ENCODE peak calls at places on chromosome 16, in seven cellular contexts. One of them, this sample, is unnamed. For H3K4me1 and H3K27me3, the result is how much of the 10 kb centered on the place peaks cover.

GRCh38 chr16:77443834-77444460 is 9.1 kb upstream of the ADAMTS18 start:
- DNase-seq in cardiac muscle cell: no peak
- DNase-seq in mammary epithelial cell: no peak
- DNase-seq in upper lobe of right lung: no peak
- DNase-seq in osteoblast: no peak
- DNase-seq in adrenal gland: no peak
- DNase-seq in Peyer's patch: no peak
- DNase-seq in this sample: no peak

GRCh38 chr16:10990378-10990777 is 46.0 kb downstream of the CLEC16A start:
- DNase-seq in cardiac muscle cell: no peak
- DNase-seq in mammary epithelial cell: no peak
- DNase-seq in upper lobe of right lung: no peak
- DNase-seq in osteoblast: no peak
- DNase-seq in adrenal gland: no peak
- DNase-seq in Peyer's patch: no peak
- DNase-seq in this sample: no peak

GRCh38 chr16:50532576-50532975 is 15.6 kb upstream of the NKD1 start:
- DNase-seq in cardiac muscle cell: no peak
- DNase-seq in mammary epithelial cell: no peak
- DNase-seq in upper lobe of right lung: no peak
- DNase-seq in osteoblast: no peak
- DNase-seq in adrenal gland: peak
- DNase-seq in Peyer's patch: no peak
- DNase-seq in this sample: no peak

GRCh38 chr16:72876221-72876620 is 171.7 kb downstream of the ZFHX3 start:
- DNase-seq in cardiac muscle cell: peak
- DNase-seq in mammary epithelial cell: no peak
- DNase-seq in upper lobe of right lung: peak
- DNase-seq in osteoblast: peak
- DNase-seq in adrenal gland: peak
- DNase-seq in Peyer's patch: no peak
- DNase-seq in this sample: no peak

GRCh38 chr16:81509404-81509803 is 64.8 kb downstream of the CMIP start:
- DNase-seq in cardiac muscle cell: no peak
- DNase-seq in mammary epithelial cell: no peak
- DNase-seq in upper lobe of right lung: no peak
- DNase-seq in osteoblast: no peak
- DNase-seq in adrenal gland: no peak
- DNase-seq in Peyer's patch: no peak
- DNase-seq in this sample: no peak

GRCh38 chr16:73172621-73173312 is 124.8 kb upstream of the ZFHX3 start:
- DNase-seq in cardiac muscle cell: peak
- DNase-seq in mammary epithelial cell: peak
- DNase-seq in upper lobe of right lung: peak
- DNase-seq in osteoblast: peak
- DNase-seq in adrenal gland: peak
- DNase-seq in Peyer's patch: no peak
- DNase-seq in this sample: no peak

GRCh38 chr16:9625122-9625521 is 533.7 kb downstream of the HAPSTR1 start:
- DNase-seq in cardiac muscle cell: no peak
- DNase-seq in mammary epithelial cell: no peak
- DNase-seq in upper lobe of right lung: no peak
- DNase-seq in osteoblast: no peak
- DNase-seq in adrenal gland: no peak
- DNase-seq in Peyer's patch: no peak
- DNase-seq in this sample: no peak

GRCh38 chr16:4487955-4488481 is 11.8 kb downstream of the HMOX2 start:
- DNase-seq in cardiac muscle cell: peak
- DNase-seq in mammary epithelial cell: peak
- DNase-seq in upper lobe of right lung: no peak
- DNase-seq in osteoblast: no peak
- DNase-seq in adrenal gland: no peak
- DNase-seq in Peyer's patch: no peak
- DNase-seq in this sample: no peak

GRCh38 chr16:28064150-28064549 is 636 bp upstream of the GSG1L start:
- DNase-seq in cardiac muscle cell: no peak
- DNase-seq in mammary epithelial cell: no peak
- DNase-seq in upper lobe of right lung: no peak
- DNase-seq in osteoblast: peak
- DNase-seq in adrenal gland: no peak
- DNase-seq in Peyer's patch: no peak
- DNase-seq in this sample: no peak

GRCh38 chr16:30183236-30183960 is at the start of gene CORO1A:
- DNase-seq in cardiac muscle cell: peak
- DNase-seq in mammary epithelial cell: peak
- DNase-seq in upper lobe of right lung: peak
- DNase-seq in osteoblast: peak
- DNase-seq in adrenal gland: peak
- DNase-seq in Peyer's patch: peak
- DNase-seq in this sample: peak
- H3K27ac ChIP-seq in cardiac muscle cell: peak
- H3K27ac ChIP-seq in mammary epithelial cell: no peak
- H3K27ac ChIP-seq in upper lobe of right lung: peak
- H3K27ac ChIP-seq in osteoblast: no peak
- H3K27ac ChIP-seq in adrenal gland: peak
- H3K27ac ChIP-seq in Peyer's patch: peak
- H3K27ac ChIP-seq in this sample: peak

GRCh38 chr16:88927010-88927409 is 50.0 kb downstream of the CBFA2T3 start:
- DNase-seq in cardiac muscle cell: no peak
- DNase-seq in mammary epithelial cell: no peak
- DNase-seq in upper lobe of right lung: no peak
- DNase-seq in osteoblast: no peak
- DNase-seq in adrenal gland: peak
- DNase-seq in Peyer's patch: no peak
- DNase-seq in this sample: no peak

GRCh38 chr16:88924834-88925539 is 52.0 kb downstream of the CBFA2T3 start:
- DNase-seq in cardiac muscle cell: peak
- DNase-seq in mammary epithelial cell: peak
- DNase-seq in upper lobe of right lung: no peak
- DNase-seq in osteoblast: peak
- DNase-seq in adrenal gland: peak
- DNase-seq in Peyer's patch: peak
- DNase-seq in this sample: no peak

GRCh38 chr16:88926374-88926990 is 50.5 kb downstream of the CBFA2T3 start:
- DNase-seq in cardiac muscle cell: no peak
- DNase-seq in mammary epithelial cell: no peak
- DNase-seq in upper lobe of right lung: no peak
- DNase-seq in osteoblast: no peak
- DNase-seq in adrenal gland: peak
- DNase-seq in Peyer's patch: no peak
- DNase-seq in this sample: no peak

GRCh38 chr16:88923926-88924833 is 52.8 kb downstream of the CBFA2T3 start:
- DNase-seq in cardiac muscle cell: no peak
- DNase-seq in mammary epithelial cell: no peak
- DNase-seq in upper lobe of right lung: no peak
- DNase-seq in osteoblast: no peak
- DNase-seq in adrenal gland: peak
- DNase-seq in Peyer's patch: no peak
- DNase-seq in this sample: no peak

DNA sequence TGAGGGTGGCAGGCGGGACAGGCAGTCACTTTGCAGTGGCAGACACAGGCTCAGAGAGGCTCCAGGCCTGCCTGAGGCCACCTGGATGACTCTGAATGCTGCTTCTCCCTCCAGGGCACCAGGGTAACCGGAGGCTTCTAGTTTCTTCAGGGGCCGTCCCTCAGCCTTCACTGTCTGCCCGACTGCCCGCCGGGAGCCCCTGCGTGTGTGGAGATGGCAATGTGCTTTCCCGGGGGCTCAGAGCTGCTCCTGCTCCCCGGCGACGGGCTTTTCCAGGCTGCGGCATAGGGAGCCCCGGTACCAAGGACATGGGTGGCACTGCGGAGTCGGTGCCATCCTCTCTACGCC is 51.5 kb downstream of the CBFA2T3 start:
- DNase-seq in cardiac muscle cell: no peak
- DNase-seq in mammary epithelial cell: no peak
- DNase-seq in upper lobe of right lung: no peak
- DNase-seq in osteoblast: no peak
- DNase-seq in adrenal gland: no peak
- DNase-seq in Peyer's patch: no peak
- DNase-seq in this sample: no peak
- H3K4me1 ChIP-seq in cardiac muscle cell: under half
- H3K4me1 ChIP-seq in mammary epithelial cell: under half
- H3K4me1 ChIP-seq in upper lobe of right lung: under half
- H3K4me1 ChIP-seq in osteoblast: under half
- H3K4me1 ChIP-seq in adrenal gland: half or more
- H3K4me1 ChIP-seq in Peyer's patch: under half
- H3K4me1 ChIP-seq in this sample: under half

GRCh38 chr16:84303023-84303422 is 8.3 kb downstream of the WFDC1 start:
- DNase-seq in cardiac muscle cell: peak
- DNase-seq in mammary epithelial cell: no peak
- DNase-seq in upper lobe of right lung: no peak
- DNase-seq in osteoblast: no peak
- DNase-seq in adrenal gland: peak
- DNase-seq in Peyer's patch: no peak
- DNase-seq in this sample: no peak
- H3K27me3 ChIP-seq in cardiac muscle cell: under half
- H3K27me3 ChIP-seq in mammary epithelial cell: under half
- H3K27me3 ChIP-seq in upper lobe of right lung: under half
- H3K27me3 ChIP-seq in osteoblast: under half
- H3K27me3 ChIP-seq in adrenal gland: under half
- H3K27me3 ChIP-seq in Peyer's patch: under half
- H3K27me3 ChIP-seq in this sample: under half

DNA sequence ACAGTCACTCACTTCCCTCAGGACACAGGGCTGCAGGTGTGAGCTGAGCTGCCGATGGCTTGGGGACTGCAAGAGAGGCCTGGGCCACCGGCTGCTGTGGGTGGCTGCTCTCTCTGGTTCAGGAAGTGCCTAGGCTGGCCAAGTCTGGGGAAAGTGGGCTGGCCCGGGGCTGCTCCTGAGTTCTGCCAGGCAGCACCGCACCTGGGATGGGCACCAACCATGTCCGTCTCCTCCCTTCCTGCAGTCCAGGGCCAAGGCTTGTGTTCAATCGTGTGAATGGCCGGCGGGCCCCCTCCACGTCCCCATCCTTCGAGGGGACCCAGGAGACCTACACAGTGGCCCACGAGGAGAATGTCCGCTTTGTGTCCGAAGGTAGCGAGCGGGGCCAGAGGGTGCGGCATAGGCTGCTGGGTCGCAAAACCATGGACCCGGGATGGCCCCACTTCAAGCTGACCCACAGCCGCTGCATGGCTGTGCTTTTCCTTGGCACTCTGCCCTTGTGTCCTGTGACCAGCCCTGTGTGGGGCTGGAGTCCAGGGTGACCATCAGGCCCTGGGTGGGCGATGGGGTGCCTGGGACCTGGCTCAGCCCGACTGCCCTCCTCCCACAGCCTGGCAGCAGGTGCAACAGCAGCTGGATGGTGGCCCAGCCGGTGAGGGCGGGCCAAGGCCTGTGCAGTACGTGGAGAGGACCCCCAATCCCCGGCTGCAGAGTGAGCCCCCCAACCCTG is 1.8 kb upstream of the WDR90 start:
- DNase-seq in cardiac muscle cell: no peak
- DNase-seq in mammary epithelial cell: no peak
- DNase-seq in upper lobe of right lung: no peak
- DNase-seq in osteoblast: no peak
- DNase-seq in adrenal gland: no peak
- DNase-seq in Peyer's patch: no peak
- DNase-seq in this sample: no peak
- H3K27ac ChIP-seq in cardiac muscle cell: peak
- H3K27ac ChIP-seq in mammary epithelial cell: no peak
- H3K27ac ChIP-seq in upper lobe of right lung: no peak
- H3K27ac ChIP-seq in osteoblast: no peak
- H3K27ac ChIP-seq in adrenal gland: peak
- H3K27ac ChIP-seq in Peyer's patch: peak
- H3K27ac ChIP-seq in this sample: no peak

GRCh38 chr16:83980794-83981193 is 12.8 kb downstream of the NECAB2 start:
- DNase-seq in cardiac muscle cell: no peak
- DNase-seq in mammary epithelial cell: no peak
- DNase-seq in upper lobe of right lung: no peak
- DNase-seq in osteoblast: no peak
- DNase-seq in adrenal gland: no peak
- DNase-seq in Peyer's patch: no peak
- DNase-seq in this sample: no peak
- H3K4me1 ChIP-seq in cardiac muscle cell: under half
- H3K4me1 ChIP-seq in mammary epithelial cell: under half
- H3K4me1 ChIP-seq in upper lobe of right lung: under half
- H3K4me1 ChIP-seq in osteoblast: under half
- H3K4me1 ChIP-seq in adrenal gland: under half
- H3K4me1 ChIP-seq in Peyer's patch: under half
- H3K4me1 ChIP-seq in this sample: under half

GRCh38 chr16:1105888-1106620 is 10.0 kb upstream of the C1QTNF8 start:
- DNase-seq in cardiac muscle cell: peak
- DNase-seq in mammary epithelial cell: peak
- DNase-seq in upper lobe of right lung: peak
- DNase-seq in osteoblast: peak
- DNase-seq in adrenal gland: peak
- DNase-seq in Peyer's patch: peak
- DNase-seq in this sample: no peak
- H3K27me3 ChIP-seq in cardiac muscle cell: under half
- H3K27me3 ChIP-seq in mammary epithelial cell: under half
- H3K27me3 ChIP-seq in upper lobe of right lung: under half
- H3K27me3 ChIP-seq in osteoblast: under half
- H3K27me3 ChIP-seq in adrenal gland: under half
- H3K27me3 ChIP-seq in Peyer's patch: under half
- H3K27me3 ChIP-seq in this sample: under half

GRCh38 chr16:64356267-64356666 is 765.6 kb downstream of the CDH11 start:
- DNase-seq in cardiac muscle cell: peak
- DNase-seq in mammary epithelial cell: no peak
- DNase-seq in upper lobe of right lung: no peak
- DNase-seq in osteoblast: peak
- DNase-seq in adrenal gland: no peak
- DNase-seq in Peyer's patch: no peak
- DNase-seq in this sample: no peak
- H3K27ac ChIP-seq in cardiac muscle cell: no peak
- H3K27ac ChIP-seq in mammary epithelial cell: no peak
- H3K27ac ChIP-seq in upper lobe of right lung: no peak
- H3K27ac ChIP-seq in osteoblast: peak
- H3K27ac ChIP-seq in adrenal gland: no peak
- H3K27ac ChIP-seq in Peyer's patch: no peak
- H3K27ac ChIP-seq in this sample: no peak

This sample was measured in CD8-positive, alpha-beta T cell.